ENCODE peak calls at places on chromosome 6, in seven cellular contexts. One of them, this sample, is unnamed.

GRCh38 chr6:105164418-105164817 is 15.4 kb downstream of the POPDC3 start:
- DNase-seq in nephron progenitor cell: no peak
- DNase-seq in GM13976: no peak
- DNase-seq in thoracic aorta: no peak
- DNase-seq in cardiac muscle cell: peak
- DNase-seq in heart left ventricle: no peak
- DNase-seq in cardiac fibroblast: peak
- DNase-seq in this sample: no peak

GRCh38 chr6:83474309-83474708 is 38.0 kb upstream of the PRSS35 start:
- DNase-seq in cardiac muscle cell: peak
- DNase-seq in thoracic aorta: no peak
- DNase-seq in heart left ventricle: no peak
- DNase-seq in GM13976: no peak
- DNase-seq in nephron progenitor cell: no peak
- DNase-seq in cardiac fibroblast: peak
- DNase-seq in this sample: no peak

GRCh38 chr6:118319890-118320289 is 228.2 kb upstream of the PLN start:
- DNase-seq in GM13976: no peak
- DNase-seq in heart left ventricle: no peak
- DNase-seq in cardiac fibroblast: no peak
- DNase-seq in cardiac muscle cell: no peak
- DNase-seq in thoracic aorta: no peak
- DNase-seq in nephron progenitor cell: no peak
- DNase-seq in this sample: no peak

GRCh38 chr6:159978291-159979135 is 9.6 kb downstream of the IGF2R start:
- DNase-seq in cardiac muscle cell: no peak
- DNase-seq in thoracic aorta: no peak
- DNase-seq in cardiac fibroblast: no peak
- DNase-seq in nephron progenitor cell: no peak
- DNase-seq in GM13976: peak
- DNase-seq in heart left ventricle: no peak
- DNase-seq in this sample: peak

GRCh38 chr6:35396991-35397390 is 54.6 kb downstream of the PPARD start:
- DNase-seq in nephron progenitor cell: no peak
- DNase-seq in heart left ventricle: no peak
- DNase-seq in cardiac fibroblast: no peak
- DNase-seq in GM13976: no peak
- DNase-seq in thoracic aorta: no peak
- DNase-seq in cardiac muscle cell: no peak
- DNase-seq in this sample: no peak

GRCh38 chr6:101935732-101936131 is 542.2 kb downstream of the GRIK2 start:
- DNase-seq in thoracic aorta: no peak
- DNase-seq in cardiac muscle cell: peak
- DNase-seq in cardiac fibroblast: peak
- DNase-seq in GM13976: no peak
- DNase-seq in nephron progenitor cell: no peak
- DNase-seq in heart left ventricle: no peak
- DNase-seq in this sample: no peak

GRCh38 chr6:159172066-159172465 is 2.9 kb downstream of the FNDC1 start:
- DNase-seq in nephron progenitor cell: no peak
- DNase-seq in cardiac fibroblast: peak
- DNase-seq in GM13976: no peak
- DNase-seq in thoracic aorta: no peak
- DNase-seq in cardiac muscle cell: peak
- DNase-seq in heart left ventricle: no peak
- DNase-seq in this sample: no peak

GRCh38 chr6:23390221-23390620 is 735.8 kb upstream of the NRSN1 start:
- DNase-seq in cardiac fibroblast: no peak
- DNase-seq in cardiac muscle cell: no peak
- DNase-seq in heart left ventricle: no peak
- DNase-seq in thoracic aorta: no peak
- DNase-seq in GM13976: no peak
- DNase-seq in nephron progenitor cell: no peak
- DNase-seq in this sample: no peak

GRCh38 chr6:26118999-26119398 is 31.8 kb downstream of the HFE start:
- DNase-seq in cardiac fibroblast: peak
- DNase-seq in thoracic aorta: no peak
- DNase-seq in nephron progenitor cell: no peak
- DNase-seq in GM13976: no peak
- DNase-seq in heart left ventricle: no peak
- DNase-seq in cardiac muscle cell: peak
- DNase-seq in this sample: no peak

GRCh38 chr6:141562801-141563763 is 569.6 kb upstream of the GJE1 start:
- DNase-seq in thoracic aorta: peak
- DNase-seq in cardiac muscle cell: peak
- DNase-seq in cardiac fibroblast: peak
- DNase-seq in heart left ventricle: no peak
- DNase-seq in GM13976: peak
- DNase-seq in nephron progenitor cell: peak
- DNase-seq in this sample: peak

GRCh38 chr6:210104-210456 is 82.2 kb upstream of the DUSP22 start:
- DNase-seq in cardiac muscle cell: no peak
- DNase-seq in heart left ventricle: no peak
- DNase-seq in nephron progenitor cell: no peak
- DNase-seq in thoracic aorta: no peak
- DNase-seq in cardiac fibroblast: no peak
- DNase-seq in GM13976: no peak
- DNase-seq in this sample: no peak

GRCh38 chr6:159727717-159728440 is 573 bp downstream of the WTAP start:
- DNase-seq in nephron progenitor cell: no peak
- DNase-seq in cardiac fibroblast: peak
- DNase-seq in heart left ventricle: no peak
- DNase-seq in cardiac muscle cell: peak
- DNase-seq in thoracic aorta: no peak
- DNase-seq in GM13976: peak
- DNase-seq in this sample: peak

GRCh38 chr6:31874084-31874670 is 4.6 kb downstream of the SLC44A4 start:
- DNase-seq in cardiac muscle cell: no peak
- DNase-seq in nephron progenitor cell: no peak
- DNase-seq in cardiac fibroblast: no peak
- DNase-seq in heart left ventricle: no peak
- DNase-seq in GM13976: no peak
- DNase-seq in thoracic aorta: no peak
- DNase-seq in this sample: no peak

GRCh38 chr6:31865205-31866118 is 2.8 kb upstream of the NEU1 start:
- DNase-seq in nephron progenitor cell: no peak
- DNase-seq in heart left ventricle: no peak
- DNase-seq in thoracic aorta: no peak
- DNase-seq in cardiac muscle cell: peak
- DNase-seq in GM13976: no peak
- DNase-seq in cardiac fibroblast: no peak
- DNase-seq in this sample: no peak

GRCh38 chr6:31874836-31875572 is 3.8 kb downstream of the SLC44A4 start:
- DNase-seq in heart left ventricle: no peak
- DNase-seq in nephron progenitor cell: no peak
- DNase-seq in thoracic aorta: no peak
- DNase-seq in GM13976: no peak
- DNase-seq in cardiac muscle cell: no peak
- DNase-seq in cardiac fibroblast: no peak
- DNase-seq in this sample: no peak

GRCh38 chr6:31871068-31871659 is 7.6 kb downstream of the SLC44A4 start:
- DNase-seq in cardiac fibroblast: peak
- DNase-seq in GM13976: no peak
- DNase-seq in heart left ventricle: no peak
- DNase-seq in thoracic aorta: no peak
- DNase-seq in nephron progenitor cell: no peak
- DNase-seq in cardiac muscle cell: peak
- DNase-seq in this sample: no peak

DNA sequence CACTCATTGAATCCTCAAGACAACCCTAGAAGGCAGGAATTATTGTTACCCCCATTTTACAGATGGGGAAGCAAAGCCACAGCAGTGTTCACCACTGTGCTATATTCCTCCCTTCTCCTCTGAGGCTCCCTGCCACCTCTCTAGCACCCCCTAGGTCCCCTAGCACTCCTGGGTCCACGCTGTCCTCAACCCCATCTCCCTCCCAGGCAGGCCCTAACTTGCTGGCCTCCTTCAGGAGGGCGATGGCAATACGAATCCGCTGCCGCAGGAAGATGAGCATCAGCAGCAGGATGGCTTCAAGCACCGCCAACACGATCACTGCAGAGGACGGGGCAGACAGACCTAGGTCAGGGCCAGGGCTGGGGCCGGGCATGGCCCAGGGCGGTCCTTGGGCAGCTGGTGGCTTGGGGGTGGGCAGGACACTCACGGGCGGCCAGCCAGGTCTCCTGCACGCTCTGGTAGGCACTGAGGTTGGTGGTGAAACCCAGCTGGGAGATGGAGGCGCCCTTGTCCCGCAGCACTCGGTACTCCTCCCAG is 7.8 kb upstream of the NEU1 start:
- DNase-seq in cardiac fibroblast: no peak
- DNase-seq in heart left ventricle: no peak
- DNase-seq in thoracic aorta: no peak
- DNase-seq in GM13976: no peak
- DNase-seq in cardiac muscle cell: no peak
- DNase-seq in nephron progenitor cell: no peak
- DNase-seq in this sample: no peak
- TF ChIP-seq CTCF in cardiac fibroblast: no peak
- TF ChIP-seq CTCF in heart left ventricle: no peak
- TF ChIP-seq CTCF in thoracic aorta: no peak
- TF ChIP-seq CTCF in GM13976: no peak
- TF ChIP-seq CTCF in cardiac muscle cell: no peak
- TF ChIP-seq CTCF in nephron progenitor cell: no peak
- TF ChIP-seq CTCF in this sample: peak

GRCh38 chr6:37368961-37369320 is 15.2 kb downstream of the RNF8 start:
- DNase-seq in thoracic aorta: no peak
- DNase-seq in heart left ventricle: no peak
- DNase-seq in nephron progenitor cell: no peak
- DNase-seq in cardiac fibroblast: no peak
- DNase-seq in cardiac muscle cell: no peak
- DNase-seq in GM13976: no peak
- DNase-seq in this sample: no peak

GRCh38 chr6:37367557-37367956 is 13.8 kb downstream of the RNF8 start:
- DNase-seq in heart left ventricle: no peak
- DNase-seq in thoracic aorta: no peak
- DNase-seq in nephron progenitor cell: no peak
- DNase-seq in cardiac muscle cell: no peak
- DNase-seq in GM13976: no peak
- DNase-seq in cardiac fibroblast: no peak
- DNase-seq in this sample: no peak

GRCh38 chr6:37366910-37367309 is 13.1 kb downstream of the RNF8 start:
- DNase-seq in GM13976: no peak
- DNase-seq in nephron progenitor cell: no peak
- DNase-seq in heart left ventricle: no peak
- DNase-seq in cardiac muscle cell: no peak
- DNase-seq in thoracic aorta: no peak
- DNase-seq in cardiac fibroblast: no peak
- DNase-seq in this sample: no peak

GRCh38 chr6:37362101-37362823 is 8.5 kb downstream of the RNF8 start:
- DNase-seq in GM13976: no peak
- DNase-seq in nephron progenitor cell: no peak
- DNase-seq in cardiac muscle cell: no peak
- DNase-seq in thoracic aorta: no peak
- DNase-seq in cardiac fibroblast: no peak
- DNase-seq in heart left ventricle: no peak
- DNase-seq in this sample: no peak

DNA sequence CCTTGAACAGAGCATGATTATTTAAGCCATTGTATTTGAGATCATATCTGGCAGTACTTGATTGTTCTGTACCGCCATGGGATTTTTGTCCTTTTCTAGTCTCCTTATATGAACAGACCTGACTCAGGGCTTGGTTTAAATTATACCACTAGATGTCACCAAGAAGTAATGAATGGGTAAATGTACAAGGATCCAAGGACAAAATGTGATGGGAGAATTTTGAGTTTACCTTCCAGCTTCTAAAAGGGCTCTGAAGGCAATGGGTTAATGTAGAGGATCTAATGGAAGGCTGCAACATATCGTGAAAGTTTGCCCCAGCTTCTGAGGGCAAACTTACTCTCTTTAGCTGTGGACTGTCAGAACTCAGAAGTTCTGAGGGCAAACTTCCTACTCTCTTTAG is 12.0 kb downstream of the RNF8 start:
- DNase-seq in GM13976: no peak
- DNase-seq in nephron progenitor cell: no peak
- DNase-seq in heart left ventricle: no peak
- DNase-seq in cardiac muscle cell: peak
- DNase-seq in thoracic aorta: no peak
- DNase-seq in cardiac fibroblast: peak
- DNase-seq in this sample: no peak
- TF ChIP-seq CTCF in GM13976: no peak
- TF ChIP-seq CTCF in nephron progenitor cell: no peak
- TF ChIP-seq CTCF in heart left ventricle: peak
- TF ChIP-seq CTCF in cardiac muscle cell: peak
- TF ChIP-seq CTCF in thoracic aorta: peak
- TF ChIP-seq CTCF in cardiac fibroblast: peak
- TF ChIP-seq CTCF in this sample: peak

GRCh38 chr6:32947552-32948465 is 5.1 kb downstream of the HLA-DMA start:
- DNase-seq in heart left ventricle: no peak
- DNase-seq in cardiac muscle cell: peak
- DNase-seq in thoracic aorta: no peak
- DNase-seq in cardiac fibroblast: peak
- DNase-seq in GM13976: no peak
- DNase-seq in nephron progenitor cell: peak
- DNase-seq in this sample: no peak
- TF ChIP-seq CTCF in heart left ventricle: peak
- TF ChIP-seq CTCF in cardiac muscle cell: peak
- TF ChIP-seq CTCF in thoracic aorta: no peak
- TF ChIP-seq CTCF in cardiac fibroblast: peak
- TF ChIP-seq CTCF in GM13976: peak
- TF ChIP-seq CTCF in nephron progenitor cell: peak
- TF ChIP-seq CTCF in this sample: peak

GRCh38 chr6:126174697-126175096 is 165.2 kb upstream of the CENPW start:
- DNase-seq in cardiac fibroblast: no peak
- DNase-seq in thoracic aorta: no peak
- DNase-seq in GM13976: no peak
- DNase-seq in heart left ventricle: no peak
- DNase-seq in nephron progenitor cell: no peak
- DNase-seq in cardiac muscle cell: no peak
- DNase-seq in this sample: no peak

GRCh38 chr6:126172151-126172550 is 167.8 kb upstream of the CENPW start:
- DNase-seq in cardiac muscle cell: no peak
- DNase-seq in GM13976: no peak
- DNase-seq in cardiac fibroblast: no peak
- DNase-seq in thoracic aorta: no peak
- DNase-seq in nephron progenitor cell: no peak
- DNase-seq in heart left ventricle: no peak
- DNase-seq in this sample: no peak

GRCh38 chr6:126180585-126180984 is 159.3 kb upstream of the CENPW start:
- DNase-seq in GM13976: no peak
- DNase-seq in cardiac muscle cell: peak
- DNase-seq in thoracic aorta: no peak
- DNase-seq in nephron progenitor cell: no peak
- DNase-seq in heart left ventricle: no peak
- DNase-seq in cardiac fibroblast: peak
- DNase-seq in this sample: no peak

GRCh38 chr6:126175251-126175650 is 164.7 kb upstream of the CENPW start:
- DNase-seq in heart left ventricle: no peak
- DNase-seq in cardiac fibroblast: no peak
- DNase-seq in cardiac muscle cell: no peak
- DNase-seq in thoracic aorta: no peak
- DNase-seq in GM13976: no peak
- DNase-seq in nephron progenitor cell: no peak
- DNase-seq in this sample: no peak

DNA sequence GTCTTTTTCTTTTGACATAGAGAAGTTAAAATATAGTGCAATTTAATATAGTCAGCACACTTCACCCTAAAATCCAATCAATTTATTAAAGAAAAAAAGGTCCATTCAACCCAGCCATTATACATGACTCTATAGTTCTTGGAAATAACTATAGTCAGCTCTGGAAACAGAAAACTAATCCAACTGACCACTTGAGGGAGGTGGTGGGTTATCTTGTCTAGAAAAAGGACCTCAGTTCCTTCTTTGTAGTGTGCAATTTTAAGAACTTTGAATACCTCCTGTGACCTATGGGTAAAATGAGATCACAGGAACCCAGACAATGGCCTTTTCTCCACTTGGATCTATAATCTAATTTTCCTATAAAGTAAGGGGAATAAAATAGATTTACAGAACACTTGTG is 163.6 kb upstream of the CENPW start:
- DNase-seq in cardiac fibroblast: peak
- DNase-seq in cardiac muscle cell: peak
- DNase-seq in nephron progenitor cell: no peak
- DNase-seq in thoracic aorta: no peak
- DNase-seq in heart left ventricle: no peak
- DNase-seq in GM13976: no peak
- DNase-seq in this sample: no peak
- TF ChIP-seq CTCF in cardiac fibroblast: peak
- TF ChIP-seq CTCF in cardiac muscle cell: peak
- TF ChIP-seq CTCF in nephron progenitor cell: peak
- TF ChIP-seq CTCF in thoracic aorta: no peak
- TF ChIP-seq CTCF in heart left ventricle: no peak
- TF ChIP-seq CTCF in GM13976: peak
- TF ChIP-seq CTCF in this sample: peak